ENCODE peak calls at places on chromosome 17, in seven cellular contexts. N is fibroblast of villous mesenchyme, A is hepatocyte, I is brain microvascular endothelial cell, Q is AG10803, W is HAP-1, C is breast epithelium. D is an unnamed sample.

GRCh38 chr17:8047769-8048110 is 8.9 kb downstream of the ALOX15B start:
- DNase-seq in N (no peak), A (no peak), W (no peak), C (no peak), I (no peak), Q (no peak), D (no peak)

GRCh38 chr17:68383443-68384321 is 73.6 kb downstream of the WIPI1 start:
- DNase-seq in W (no peak), I (peak), N (peak), C (no peak), Q (peak), A (peak), D (peak)

GRCh38 chr17:40168262-40168832 is 8.9 kb upstream of the RAPGEFL1 start:
- DNase-seq in Q (peak), A (peak), I (peak), W (peak), C (no peak), N (peak), D (peak)

GRCh38 chr17:39400547-39401411 is 647 bp downstream of the FBXL20 start:
- DNase-seq in Q (peak), I (peak), C (no peak), A (peak), W (peak), N (peak), D (peak)

GRCh38 chr17:51997723-51998122 is 160.8 kb downstream of the CA10 start:
- DNase-seq in I (no peak), A (peak), C (no peak), Q (no peak), N (no peak), W (no peak), D (no peak)

GRCh38 chr17:14813649-14814048 is 451.5 kb downstream of the PMP22 start:
- DNase-seq in A (peak), N (no peak), C (no peak), W (peak), I (no peak), Q (no peak), D (peak)

GRCh38 chr17:66549312-66549705 is 246.9 kb downstream of the PRKCA start:
- DNase-seq in C (no peak), W (no peak), A (no peak), N (peak), Q (peak), I (peak), D (peak)

GRCh38 chr17:59830007-59830630 is 62.6 kb downstream of the TUBD1 start:
- DNase-seq in I (peak), A (no peak), W (no peak), C (no peak), N (peak), Q (peak), D (peak)

GRCh38 chr17:75832164-75832651 is 12.0 kb downstream of the UNC13D start:
- DNase-seq in Q (peak), N (peak), A (no peak), C (no peak), W (no peak), I (peak), D (peak)

GRCh38 chr17:14228903-14229302 is 7.8 kb downstream of the CDRT15 start:
- DNase-seq in Q (peak), N (peak), I (no peak), W (no peak), A (no peak), C (no peak), D (no peak)

GRCh38 chr17:47197821-47198220 is 8.7 kb upstream of the CDC27 start:
- DNase-seq in A (no peak), W (no peak), N (no peak), Q (no peak), C (no peak), I (no peak), D (no peak)

GRCh38 chr17:66673668-66674276 is 161.1 kb upstream of the CACNG5 start:
- DNase-seq in C (no peak), A (peak), W (peak), I (peak), N (peak), Q (peak), D (peak)

GRCh38 chr17:72982680-72983079 is 109.8 kb downstream of the SLC39A11 start:
- DNase-seq in Q (no peak), C (no peak), N (no peak), W (no peak), A (no peak), I (no peak), D (no peak)

GRCh38 chr17:21194210-21194609 is 19.8 kb downstream of the TMEM11 start:
- DNase-seq in W (no peak), C (no peak), I (no peak), A (no peak), N (peak), Q (peak), D (peak)

GRCh38 chr17:72502940-72503341 is 382.1 kb downstream of the SOX9 start:
- DNase-seq in A (no peak), N (peak), W (no peak), I (no peak), Q (peak), C (no peak), D (peak)

GRCh38 chr17:57455063-57455914 is 199.0 kb downstream of the MSI2 start:
- DNase-seq in Q (peak), A (no peak), C (no peak), W (no peak), N (peak), I (peak), D (peak)

GRCh38 chr17:16486373-16487250 is 5.4 kb downstream of the LRRC75A start:
- DNase-seq in A (peak), C (peak), I (peak), N (peak), Q (peak), W (peak), D (peak)

GRCh38 chr17:62840871-62841270 is 32.8 kb upstream of the MARCHF10 start:
- DNase-seq in W (no peak), A (no peak), Q (no peak), C (no peak), I (no peak), N (no peak), D (no peak)

GRCh38 chr17:489758-490329 is 137.2 kb upstream of the RPH3AL start:
- DNase-seq in I (no peak), N (peak), A (peak), W (peak), Q (peak), C (no peak), D (peak)

GRCh38 chr17:13113821-13114525 is 96.1 kb upstream of the ELAC2 start:
- DNase-seq in I (no peak), W (no peak), N (no peak), A (no peak), C (no peak), Q (no peak), D (no peak)

GRCh38 chr17:32497431-32498205 is 10.8 kb downstream of the CDK5R1 start:
- DNase-seq in A (no peak), I (no peak), W (no peak), N (no peak), Q (no peak), C (no peak), D (no peak)

GRCh38 chr17:39813631-39814030 is 50.5 kb downstream of the IKZF3 start:
- DNase-seq in W (no peak), Q (no peak), I (no peak), C (no peak), N (no peak), A (no peak), D (no peak)

GRCh38 chr17:8162232-8162996 is at the start of gene VAMP2:
- DNase-seq in N (peak), I (no peak), W (peak), Q (peak), A (peak), C (peak), D (peak)

GRCh38 chr17:5123343-5124124 is 7.7 kb downstream of the USP6 start:
- DNase-seq in N (no peak), Q (no peak), W (peak), C (no peak), I (no peak), A (no peak), D (no peak)

GRCh38 chr17:33967608-33968349 is 287.3 kb upstream of the CCL2 start:
- DNase-seq in C (no peak), A (no peak), N (no peak), Q (no peak), I (no peak), W (no peak), D (no peak)

GRCh38 chr17:57849163-57849873 is 526 bp downstream of the MRPS23 start:
- DNase-seq in W (no peak), Q (no peak), I (no peak), N (no peak), A (no peak), C (no peak), D (no peak)

GRCh38 chr17:53996131-53996530 is 173.4 kb downstream of the KIF2B start:
- DNase-seq in Q (no peak), I (no peak), C (no peak), W (no peak), N (no peak), A (no peak), D (no peak)

GRCh38 chr17:8159459-8160223 is 3.1 kb downstream of the VAMP2 start:
- DNase-seq in W (no peak), N (no peak), I (no peak), C (no peak), Q (no peak), A (no peak), D (no peak)

GRCh38 chr17:16406742-16407674 is 8.4 kb upstream of the TRPV2 start:
- DNase-seq in N (peak), C (no peak), Q (no peak), A (peak), W (no peak), I (no peak), D (peak)

GRCh38 chr17:64073771-64074703 is 53.6 kb upstream of the ICAM2 start:
- DNase-seq in A (no peak), C (no peak), Q (no peak), N (peak), W (peak), I (no peak), D (no peak)

GRCh38 chr17:37743612-37743874 is 1.3 kb downstream of the HNF1B start:
- DNase-seq in I (no peak), W (no peak), A (peak), N (no peak), C (no peak), Q (no peak), D (no peak)

GRCh38 chr17:41800601-41801373 is 11.0 kb downstream of the P3H4 start:
- DNase-seq in W (no peak), I (no peak), A (peak), C (no peak), N (peak), Q (peak), D (peak)

GRCh38 chr17:41799366-41799765 is 12.4 kb downstream of the P3H4 start:
- DNase-seq in A (no peak), N (no peak), W (no peak), Q (no peak), I (no peak), C (no peak), D (no peak)

GRCh38 chr17:41801374-41802062 is 10.2 kb downstream of the P3H4 start:
- DNase-seq in C (peak), N (peak), Q (peak), W (peak), A (peak), I (peak), D (peak)

GRCh38 chr17:41806685-41807445 is 4.9 kb downstream of the P3H4 start:
- DNase-seq in I (no peak), Q (no peak), W (no peak), N (no peak), C (no peak), A (no peak), D (no peak)

GRCh38 chr17:41802961-41803682 is 8.6 kb downstream of the P3H4 start:
- DNase-seq in W (no peak), Q (no peak), I (no peak), A (peak), N (no peak), C (no peak), D (no peak)
- H3K4me3 ChIP-seq in W (no peak), Q (no peak), I (no peak), A (no peak), N (no peak), C (no peak), D (no peak)

GRCh38 chr17:74725111-74725510 is 11.9 kb upstream of the RAB37 start:
- DNase-seq in W (no peak), N (no peak), C (no peak), A (no peak), Q (no peak), I (no peak), D (no peak)
- H3K4me3 ChIP-seq in W (no peak), N (no peak), C (no peak), A (no peak), Q (no peak), I (no peak), D (no peak)

GRCh38 chr17:43155666-43156065 is 15.3 kb upstream of the NBR1 start:
- DNase-seq in I (no peak), Q (no peak), W (no peak), N (no peak), A (no peak), C (no peak), D (no peak)
- H3K4me3 ChIP-seq in I (no peak), Q (no peak), W (no peak), N (no peak), A (no peak), C (no peak), D (no peak)

GRCh38 chr17:82496529-82497434 is 22.8 kb upstream of the FOXK2 start:
- DNase-seq in N (peak), C (peak), Q (peak), W (peak), I (peak), A (peak), D (peak)

GRCh38 chr17:82493517-82493840 is 26.1 kb upstream of the FOXK2 start:
- DNase-seq in C (no peak), W (no peak), N (no peak), I (no peak), Q (no peak), A (no peak), D (no peak)

GRCh38 chr17:82492647-82493516 is 26.6 kb upstream of the FOXK2 start:
- DNase-seq in Q (peak), C (no peak), W (no peak), I (peak), A (no peak), N (peak), D (peak)

GRCh38 chr17:82495844-82496528 is 23.5 kb upstream of the FOXK2 start:
- DNase-seq in A (no peak), N (no peak), C (no peak), Q (no peak), I (no peak), W (peak), D (no peak)

DNA sequence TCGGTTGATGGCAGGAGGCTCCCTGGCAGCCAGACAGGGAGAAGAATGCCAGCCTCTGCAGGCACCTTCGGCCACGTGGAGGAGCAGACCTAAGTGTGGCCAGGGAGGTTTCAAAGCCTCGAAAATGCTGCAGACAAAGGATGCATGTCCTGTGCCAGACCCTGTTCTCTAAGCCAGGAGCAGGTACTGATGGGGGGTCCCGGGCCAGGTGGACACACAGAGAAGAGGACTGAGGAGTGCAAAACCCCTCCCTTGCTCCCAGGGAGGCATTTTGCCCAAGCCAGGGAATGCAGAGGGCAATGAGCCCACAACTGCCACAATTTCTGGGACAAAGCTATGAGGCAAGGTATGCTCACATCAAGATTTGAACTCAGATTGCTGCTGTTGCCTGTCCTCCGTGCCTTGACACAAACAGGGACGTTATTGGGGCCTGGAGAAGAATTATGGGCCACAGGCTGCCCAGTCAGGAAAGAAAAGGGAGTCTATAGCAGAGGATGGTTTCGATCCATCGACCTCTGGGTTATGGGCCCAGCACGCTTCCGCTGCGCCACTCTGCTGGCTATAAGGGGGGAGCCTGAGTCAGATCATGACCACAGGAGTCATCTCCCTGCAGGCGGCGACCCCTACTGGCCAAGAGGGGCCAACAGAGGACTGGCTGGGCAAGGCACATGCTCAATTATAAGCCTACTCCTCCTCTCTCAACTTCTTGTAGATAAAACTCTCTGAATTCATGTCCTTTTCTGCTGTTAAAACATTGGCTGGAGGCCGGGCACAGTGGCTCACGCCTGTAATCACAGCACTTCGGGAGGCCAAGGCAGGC is 25.1 kb upstream of the FOXK2 start:
- DNase-seq in N (peak), A (peak), W (peak), Q (peak), I (peak), C (peak), D (peak)
- H3K4me3 ChIP-seq in N (peak), A (no peak), W (peak), Q (peak), I (peak), C (no peak), D (peak)

DNA sequence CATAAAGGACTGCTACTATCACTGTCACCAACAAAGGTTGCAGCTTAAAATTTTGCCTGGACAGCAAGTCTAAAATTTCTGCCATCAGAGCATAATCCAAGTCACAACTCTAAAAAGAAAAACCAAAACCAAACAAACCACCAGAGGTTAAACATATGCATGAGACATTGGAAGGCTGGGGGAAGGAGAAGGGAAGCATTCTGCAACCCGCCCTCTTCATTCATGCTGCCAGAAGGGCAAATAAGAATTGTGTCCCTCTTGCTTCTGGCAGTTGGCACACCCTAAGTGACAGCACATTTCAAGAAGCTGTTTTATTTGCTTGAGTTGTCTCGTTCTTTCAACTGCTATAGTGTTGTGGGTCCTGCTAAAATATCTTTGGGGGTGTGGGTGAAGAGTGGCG is 99.6 kb downstream of the SKAP1 start:
- DNase-seq in N (no peak), C (no peak), A (no peak), W (no peak), Q (no peak), I (no peak), D (no peak)
- H3K4me3 ChIP-seq in N (no peak), C (no peak), A (no peak), W (no peak), Q (no peak), I (no peak), D (no peak)

DNA sequence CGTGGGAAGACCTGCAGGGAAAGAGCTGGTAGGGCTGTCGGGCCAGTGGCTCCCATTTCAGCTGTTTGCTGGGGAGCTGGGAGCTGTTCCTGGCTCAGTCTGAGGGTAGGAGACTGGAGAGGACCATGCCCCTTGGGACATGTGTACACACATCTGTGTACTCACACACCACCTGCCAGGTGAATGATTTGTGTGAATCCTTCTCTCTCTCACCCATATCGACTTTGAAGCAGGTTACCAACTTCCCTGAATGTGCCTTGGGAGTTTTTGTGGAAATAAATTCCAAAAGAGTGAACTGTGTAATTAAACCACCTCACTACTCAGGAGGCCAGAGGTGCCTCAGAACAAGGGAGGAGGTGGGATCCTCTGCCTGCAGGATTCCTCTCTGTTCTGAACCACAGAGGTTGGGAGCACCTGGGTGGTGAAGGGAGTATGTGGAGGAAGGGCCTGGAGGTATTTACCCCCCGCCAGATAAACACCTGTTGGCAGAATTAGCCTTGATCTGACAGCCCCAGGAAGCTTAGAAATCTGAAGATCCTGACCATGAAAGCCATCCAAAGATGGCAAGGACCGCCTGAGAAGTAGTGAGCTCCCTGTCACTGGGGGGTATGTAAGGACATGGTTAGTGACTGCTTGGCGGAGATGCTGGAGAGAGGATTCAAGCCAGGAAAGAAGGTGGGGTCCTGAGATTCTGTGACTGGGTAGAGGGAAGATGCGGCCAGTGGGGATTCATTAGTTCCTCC is 3.3 kb downstream of the ABCC3 start:
- DNase-seq in I (no peak), W (no peak), A (no peak), N (no peak), Q (no peak), C (no peak), D (no peak)
- H3K4me3 ChIP-seq in I (no peak), W (no peak), A (no peak), N (no peak), Q (no peak), C (no peak), D (no peak)

GRCh38 chr17:83103200-83103937 is 24.0 kb downstream of the METRNL start:
- DNase-seq in C (peak), N (peak), W (no peak), I (peak), Q (peak), A (peak), D (no peak)
- H3K4me3 ChIP-seq in C (no peak), N (peak), W (no peak), I (peak), Q (peak), A (no peak), D (no peak)

GRCh38 chr17:80426671-80427326 is 11.8 kb downstream of the ENDOV start:
- DNase-seq in A (peak), Q (peak), I (peak), N (peak), W (peak), C (peak), D (peak)
- H3K4me3 ChIP-seq in A (no peak), Q (no peak), I (no peak), N (no peak), W (no peak), C (no peak), D (no peak)

DNA sequence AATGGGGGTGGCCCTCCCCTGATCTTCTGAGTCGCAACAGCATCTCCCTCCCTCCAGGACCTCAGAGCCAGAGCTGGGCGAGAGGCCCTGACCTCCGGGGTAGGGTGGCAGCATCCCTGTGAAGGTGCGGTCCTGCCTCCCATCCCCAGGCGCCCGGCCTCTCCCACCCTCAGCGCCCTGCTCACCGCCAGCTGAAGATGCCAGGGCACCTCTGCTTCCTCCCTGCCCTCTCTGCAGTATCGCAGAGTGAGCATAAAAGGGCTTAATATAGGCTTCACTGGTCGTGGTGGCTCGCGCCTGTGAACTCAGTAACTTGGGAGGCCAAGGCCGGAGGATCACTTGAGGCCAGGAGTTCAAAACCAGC is 10.7 kb upstream of the MPP2 start:
- DNase-seq in A (no peak), I (no peak), C (no peak), N (no peak), Q (no peak), W (no peak), D (no peak)
- H3K4me3 ChIP-seq in A (no peak), I (no peak), C (no peak), N (no peak), Q (no peak), W (no peak), D (no peak)

D was measured in cardiac fibroblast.